ENCODE peak calls at places on chromosomes 1 and 21, in eight cellular contexts. S is cardiac muscle cell, F is kidney epithelial cell, I is brain microvascular endothelial cell, E is endothelial cell of umbilical vein, G is GM23338, R is pancreas, W is esophagus squamous epithelium. C is an unnamed sample.

GRCh38 chr1:1040004-1040991 is 20.4 kb downstream of the AGRN start:
- DNase-seq in F (peak), E (peak), I (peak), W (no peak), R (peak), G (peak), S (peak), C (peak)

GRCh38 chr1:186838380-186839076 is 9.8 kb downstream of the PLA2G4A start:
- DNase-seq in I (no peak), S (no peak), E (peak), W (no peak), F (no peak), R (no peak), G (no peak), C (no peak)

GRCh38 chr1:175862418-175862817 is 119.0 kb upstream of the TNR start:
- DNase-seq in E (no peak), I (no peak), F (no peak), R (no peak), G (no peak), W (no peak), S (no peak), C (no peak)

GRCh38 chr1:9653195-9653782 is 1.8 kb downstream of the PIK3CD start:
- DNase-seq in E (no peak), R (no peak), I (no peak), S (no peak), G (no peak), F (no peak), W (no peak), C (no peak)

GRCh38 chr21:19607983-19608668 is 1204.5 kb upstream of the TMPRSS15 start:
- DNase-seq in R (peak), S (no peak), W (no peak), G (peak), I (no peak), E (no peak), F (no peak), C (no peak)

GRCh38 chr1:52127181-52128175 is 14.4 kb upstream of the ZFYVE9 start:
- DNase-seq in I (peak), R (peak), E (peak), W (no peak), F (no peak), S (peak), G (peak), C (no peak)

GRCh38 chr1:116820362-116820761 is 66.1 kb downstream of the CD2 start:
- DNase-seq in F (peak), S (peak), W (no peak), R (peak), G (no peak), E (no peak), I (peak), C (no peak)

GRCh38 chr1:216045400-216045799 is 377.8 kb downstream of the USH2A start:
- DNase-seq in I (peak), E (no peak), W (no peak), R (no peak), S (peak), F (peak), G (no peak), C (no peak)

GRCh38 chr21:26007911-26008579 is 162.5 kb downstream of the APP start:
- DNase-seq in W (no peak), G (no peak), F (no peak), R (no peak), E (no peak), I (no peak), S (peak), C (no peak)

GRCh38 chr1:111965781-111966453 is 23.6 kb downstream of the KCND3 start:
- DNase-seq in W (no peak), G (no peak), I (no peak), E (no peak), R (no peak), S (no peak), F (no peak), C (no peak)

GRCh38 chr1:146012703-146013565 is 8.6 kb downstream of the HJV start:
- DNase-seq in G (peak), I (peak), S (peak), E (peak), F (peak), R (peak), W (no peak), C (no peak)

GRCh38 chr1:211036701-211037494 is 97.0 kb downstream of the KCNH1 start:
- DNase-seq in R (no peak), W (no peak), F (peak), G (no peak), E (no peak), I (peak), S (peak), C (no peak)

GRCh38 chr1:43981135-43981491 is 2.1 kb downstream of the B4GALT2 start:
- DNase-seq in S (no peak), F (no peak), I (no peak), R (peak), G (no peak), W (no peak), E (no peak), C (no peak)

GRCh38 chr21:45456014-45456835 is 51.3 kb downstream of the COL18A1 start:
- DNase-seq in G (no peak), F (no peak), E (no peak), R (no peak), W (no peak), S (no peak), I (no peak), C (no peak)

GRCh38 chr1:61709908-61710289 is 15.0 kb downstream of the TM2D1 start:
- DNase-seq in R (no peak), G (no peak), W (no peak), E (no peak), F (no peak), I (no peak), S (no peak), C (no peak)

GRCh38 chr1:165467706-165468105 is 22.8 kb upstream of the RXRG start:
- DNase-seq in S (no peak), W (no peak), G (no peak), F (no peak), E (no peak), R (no peak), I (no peak), C (no peak)

GRCh38 chr1:59814901-59815825 is at the start of gene HOOK1:
- DNase-seq in W (no peak), F (no peak), I (no peak), S (no peak), G (peak), R (no peak), E (no peak), C (no peak)

GRCh38 chr1:240189386-240189989 is 97.8 kb downstream of the FMN2 start:
- DNase-seq in G (peak), R (peak), S (peak), I (peak), F (no peak), E (peak), W (no peak), C (no peak)

GRCh38 chr1:185568155-185569123 is 165.8 kb upstream of the HMCN1 start:
- DNase-seq in W (no peak), E (no peak), F (no peak), R (no peak), G (no peak), S (no peak), I (no peak), C (no peak)

GRCh38 chr1:118589486-118589885 is 398.7 kb downstream of the TBX15 start:
- DNase-seq in E (no peak), F (no peak), W (no peak), G (no peak), R (no peak), S (no peak), I (no peak), C (no peak)

GRCh38 chr1:29703596-29703995 is 467.3 kb downstream of the PTPRU start:
- DNase-seq in R (peak), S (peak), E (peak), F (no peak), W (no peak), I (peak), G (peak), C (no peak)

GRCh38 chr1:207499573-207499972 is 3.6 kb downstream of the CR1 start:
- DNase-seq in I (peak), S (peak), F (peak), G (peak), R (peak), W (peak), E (peak), C (peak)

GRCh38 chr1:161033751-161034150 is 5.0 kb downstream of the TSTD1 start:
- DNase-seq in W (no peak), I (no peak), G (no peak), S (no peak), R (no peak), F (no peak), E (no peak), C (no peak)

GRCh38 chr1:160645386-160646063 is 1.3 kb downstream of the SLAMF1 start:
- DNase-seq in G (no peak), F (no peak), I (no peak), E (no peak), W (no peak), R (no peak), S (no peak), C (no peak)

GRCh38 chr1:157782946-157783345 is 6.0 kb upstream of the FCRL2 start:
- DNase-seq in R (no peak), I (no peak), W (no peak), E (no peak), S (no peak), G (no peak), F (no peak), C (no peak)

GRCh38 chr1:26696645-26697440 is 1.0 kb downstream of the ARID1A start:
- DNase-seq in W (no peak), E (no peak), R (peak), S (no peak), G (no peak), F (no peak), I (no peak), C (peak)

GRCh38 chr1:16425125-16426025 is 11.8 kb downstream of the SPATA21 start:
- DNase-seq in I (no peak), S (no peak), E (no peak), G (no peak), W (no peak), R (no peak), F (no peak), C (no peak)

GRCh38 chr1:2919826-2920225 is 101.4 kb upstream of the ACTRT2 start:
- DNase-seq in I (no peak), F (no peak), S (no peak), W (no peak), E (no peak), R (no peak), G (no peak), C (no peak)

GRCh38 chr1:208000001-208000400 is 89.1 kb upstream of the CD34 start:
- DNase-seq in W (no peak), I (no peak), G (no peak), F (no peak), R (no peak), E (no peak), S (no peak), C (no peak)

GRCh38 chr1:201408815-201409200 is 9.7 kb upstream of the LAD1 start:
- DNase-seq in F (no peak), S (no peak), I (no peak), G (no peak), R (no peak), E (no peak), W (no peak), C (no peak)

GRCh38 chr1:201409440-201409839 is 10.3 kb upstream of the LAD1 start:
- DNase-seq in R (no peak), I (no peak), S (peak), G (no peak), E (no peak), W (no peak), F (no peak), C (no peak)

GRCh38 chr1:201406831-201407406 is 7.8 kb upstream of the LAD1 start:
- DNase-seq in I (no peak), R (no peak), S (no peak), G (no peak), W (no peak), E (no peak), F (no peak), C (no peak)

GRCh38 chr1:201405484-201405831 is 6.3 kb upstream of the LAD1 start:
- DNase-seq in E (no peak), F (peak), W (no peak), R (peak), I (no peak), S (no peak), G (no peak), C (peak)

GRCh38 chr1:201408176-201408814 is 9.2 kb upstream of the LAD1 start:
- DNase-seq in I (peak), S (peak), R (peak), E (peak), F (no peak), W (no peak), G (peak), C (peak)
- H3K4me3 ChIP-seq in I (no peak), S (no peak), R (no peak), E (no peak), F (no peak), W (no peak), G (no peak), C (no peak)

DNA sequence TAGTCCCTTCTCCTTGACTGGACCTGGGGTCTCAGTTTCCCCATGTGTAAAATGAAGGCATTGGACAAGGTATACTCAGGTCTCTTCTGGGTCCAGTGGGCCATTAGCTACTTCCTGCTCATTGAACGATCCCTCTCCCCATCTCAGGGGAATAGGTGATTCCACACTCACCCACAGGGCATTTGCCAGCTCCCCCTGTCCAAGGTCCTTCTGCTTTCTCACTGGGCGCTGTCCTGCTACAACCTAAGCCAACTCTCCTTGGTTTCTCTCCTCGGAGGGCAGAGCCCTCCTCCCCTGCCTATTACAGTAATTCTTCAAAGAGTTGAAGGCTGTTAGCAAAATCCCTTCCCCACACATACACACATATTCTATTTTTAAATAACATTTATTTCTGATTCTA is 16.6 kb downstream of the DISP3 start:
- DNase-seq in F (no peak), S (no peak), G (no peak), R (no peak), W (no peak), E (no peak), I (no peak), C (no peak)
- TF ChIP-seq CTCF in F (no peak), S (no peak), G (no peak), R (no peak), W (no peak), E (no peak), I (no peak), C (no peak)

GRCh38 chr1:31548899-31549806 is 27.2 kb upstream of the TINAGL1 start:
- DNase-seq in F (peak), G (peak), S (peak), E (peak), I (peak), R (peak), W (peak), C (peak)
- H3K4me3 ChIP-seq in F (peak), G (peak), S (no peak), E (no peak), I (peak), R (peak), W (peak), C (peak)

GRCh38 chr1:169890761-169891538 is 2.7 kb downstream of the SCYL3 start:
- DNase-seq in G (peak), R (peak), I (no peak), S (no peak), F (no peak), E (peak), W (no peak), C (no peak)
- TF ChIP-seq CTCF in G (no peak), R (no peak), I (no peak), S (no peak), F (no peak), E (no peak), W (no peak), C (no peak)

DNA sequence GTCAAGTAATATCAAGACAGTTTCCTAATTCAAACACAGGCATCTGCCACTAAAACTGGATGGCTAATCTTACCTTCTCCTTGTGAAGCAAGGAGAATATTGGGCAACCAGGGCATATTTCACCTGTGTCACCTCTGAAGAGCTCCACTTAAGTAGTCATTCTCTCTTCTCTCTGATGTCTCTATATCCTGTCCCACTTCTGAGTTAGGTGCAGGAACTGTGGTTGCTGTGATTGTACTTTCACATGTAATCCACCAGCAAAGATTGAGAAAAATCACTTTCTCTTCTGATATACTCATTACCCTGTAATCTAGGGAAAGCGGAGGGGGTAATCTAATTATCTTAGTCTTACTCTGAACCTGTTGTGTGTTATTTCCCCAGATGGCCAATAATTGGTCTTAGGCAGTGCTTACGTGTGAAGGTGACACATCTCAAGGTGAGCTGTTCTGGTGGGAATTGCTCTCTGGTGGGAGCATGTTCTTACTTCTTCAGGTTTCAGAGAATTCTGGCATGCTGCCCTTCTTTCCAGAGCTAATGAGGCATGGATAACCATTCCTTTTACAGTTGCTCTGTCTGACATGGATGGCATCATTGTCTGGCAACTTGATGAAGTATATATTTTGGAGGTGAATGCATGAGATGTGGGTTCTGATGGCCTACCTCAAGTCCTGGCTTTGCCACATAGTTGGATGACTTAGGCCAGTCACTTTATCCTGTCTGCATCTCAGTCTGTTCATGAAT is 12.0 kb downstream of the XCL2 start:
- DNase-seq in I (no peak), E (no peak), G (no peak), F (peak), R (no peak), S (no peak), W (no peak), C (no peak)
- H3K4me3 ChIP-seq in I (no peak), E (no peak), G (no peak), F (no peak), R (no peak), S (no peak), W (no peak), C (no peak)

GRCh38 chr1:162725301-162725834 is 65.1 kb upstream of the HSD17B7 start:
- DNase-seq in I (no peak), R (no peak), E (no peak), W (no peak), G (no peak), F (no peak), S (no peak), C (no peak)

GRCh38 chr1:162728597-162728996 is 61.9 kb upstream of the HSD17B7 start:
- DNase-seq in G (no peak), S (no peak), I (no peak), W (no peak), F (no peak), R (no peak), E (no peak), C (no peak)

GRCh38 chr1:162724583-162725120 is 65.8 kb upstream of the HSD17B7 start:
- DNase-seq in R (no peak), F (no peak), S (no peak), G (no peak), I (no peak), W (no peak), E (no peak), C (no peak)

GRCh38 chr1:162722036-162722435 is 68.5 kb upstream of the HSD17B7 start:
- DNase-seq in W (no peak), F (no peak), I (no peak), S (no peak), E (no peak), G (no peak), R (no peak), C (no peak)

DNA sequence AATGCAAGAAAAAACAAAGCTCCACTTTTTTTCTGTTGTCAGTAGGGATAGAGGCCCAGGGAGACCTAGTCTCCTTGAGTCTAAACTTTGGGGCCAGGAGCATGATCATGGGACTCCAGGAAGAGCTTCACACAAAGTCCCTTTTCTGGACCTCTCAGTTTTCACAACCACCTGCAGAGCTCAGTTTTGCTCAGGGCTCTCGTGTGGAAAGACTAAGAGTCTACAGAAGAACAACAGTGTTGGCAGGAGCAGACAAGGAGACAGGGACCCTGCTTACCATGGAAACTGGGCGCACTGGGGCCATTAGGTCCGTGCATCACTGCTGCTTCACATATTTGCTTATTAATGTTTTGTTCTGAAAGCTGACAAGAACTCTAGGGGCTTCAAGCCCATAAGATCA is 64.0 kb upstream of the HSD17B7 start:
- DNase-seq in G (no peak), I (no peak), F (no peak), W (no peak), R (no peak), S (no peak), E (no peak), C (no peak)
- TF ChIP-seq CTCF in G (no peak), I (no peak), F (no peak), W (no peak), R (no peak), S (no peak), E (no peak), C (no peak)

C was measured in lower lobe of right lung.